ENCODE peak calls at places on chromosomes 12 and 14, in five cellular contexts. T, X, C, I and H are unnamed samples.
A peak's percentile ranks its signal among the peaks of the same experiment; 100 is the strongest.

GRCh38 chr12:52495385-52495784 is 2.3 kb upstream of the KRT6A start:
- ATAC-seq in T (peak; percentile 43), X (peak; percentile 53), C (peak; percentile 20), I (peak; percentile 58), H (no peak)

GRCh38 chr12:92297932-92298681 is 152.5 kb upstream of the BTG1 start:
- ATAC-seq in T (no peak), X (no peak), C (peak; percentile 78), I (no peak), H (peak; percentile 65)

GRCh38 chr14:85248881-85249635 is 280.9 kb upstream of the FLRT2 start:
- ATAC-seq in T (no peak), X (no peak), C (no peak), I (no peak), H (no peak)

GRCh38 chr14:65028937-65029336 is 42.2 kb downstream of the FNTB start:
- ATAC-seq in T (no peak), X (peak; percentile 64), C (no peak), I (no peak), H (no peak)

GRCh38 chr12:115375188-115375991 is 691.4 kb upstream of the TBX3 start:
- ATAC-seq in T (peak; percentile 62), X (peak; percentile 58), C (peak; percentile 78), I (no peak), H (no peak)

GRCh38 chr14:52155656-52156213 is 86.9 kb upstream of the NID2 start:
- ATAC-seq in T (no peak), X (no peak), C (no peak), I (no peak), H (no peak)

GRCh38 chr12:7647071-7647470 is 18.6 kb downstream of the APOBEC1 start:
- ATAC-seq in T (no peak), X (no peak), C (no peak), I (no peak), H (no peak)

GRCh38 chr12:65123435-65124063 is 2.4 kb upstream of the WIF1 start:
- ATAC-seq in T (no peak), X (no peak), C (no peak), I (peak; percentile 47), H (no peak)

GRCh38 chr12:106801167-106801708 is 26.8 kb downstream of the RIC8B start:
- ATAC-seq in T (no peak), X (no peak), C (no peak), I (no peak), H (no peak)

GRCh38 chr12:47216150-47216677 is 136.5 kb upstream of the AMIGO2 start:
- ATAC-seq in T (no peak), X (no peak), C (peak; percentile 89), I (peak; percentile 25), H (peak; percentile 57)

GRCh38 chr12:121524196-121524930 is 56.5 kb downstream of the KDM2B start:
- ATAC-seq in T (no peak), X (no peak), C (no peak), I (no peak), H (no peak)

GRCh38 chr12:92185052-92185451 is 39.4 kb upstream of the BTG1 start:
- ATAC-seq in T (no peak), X (no peak), C (no peak), I (no peak), H (no peak)

GRCh38 chr12:103114296-103115055 is 157.0 kb downstream of the ASCL1 start:
- ATAC-seq in T (no peak), X (no peak), C (no peak), I (no peak), H (no peak)

GRCh38 chr12:48023386-48023785 is 19.1 kb upstream of the COL2A1 start:
- ATAC-seq in T (no peak), X (peak; percentile 39), C (no peak), I (no peak), H (no peak)

GRCh38 chr14:38835874-38836273 is 267.2 kb downstream of the SEC23A start:
- ATAC-seq in T (no peak), X (peak; percentile 11), C (no peak), I (no peak), H (no peak)

GRCh38 chr14:77319416-77319815 is 1.3 kb downstream of the POMT2 start:
- ATAC-seq in T (no peak), X (no peak), C (no peak), I (no peak), H (no peak)

GRCh38 chr12:56461235-56462159 is 6.9 kb upstream of the SPRYD4 start:
- ATAC-seq in T (peak; percentile 74), X (no peak), C (no peak), I (peak; percentile 52), H (no peak)

GRCh38 chr12:111823891-111824290 is 18.1 kb upstream of the MAPKAPK5 start:
- ATAC-seq in T (no peak), X (no peak), C (no peak), I (no peak), H (no peak)

GRCh38 chr12:22746720-22747119 is 121.7 kb downstream of the ETNK1 start:
- ATAC-seq in T (no peak), X (no peak), C (no peak), I (no peak), H (no peak)
- TF ChIP-seq EP300 in T (no peak), X (no peak), C (no peak), I (no peak), H (no peak)

GRCh38 chr12:38906482-38907170 is 1.2 kb upstream of the CPNE8 start:
- ATAC-seq in T (peak; percentile 77), X (peak; percentile 94), C (peak; percentile 90), I (peak; percentile 89), H (peak; percentile 74)
- TF ChIP-seq EP300 in T (peak; percentile 16), X (no peak), C (no peak), I (no peak), H (no peak)

DNA sequence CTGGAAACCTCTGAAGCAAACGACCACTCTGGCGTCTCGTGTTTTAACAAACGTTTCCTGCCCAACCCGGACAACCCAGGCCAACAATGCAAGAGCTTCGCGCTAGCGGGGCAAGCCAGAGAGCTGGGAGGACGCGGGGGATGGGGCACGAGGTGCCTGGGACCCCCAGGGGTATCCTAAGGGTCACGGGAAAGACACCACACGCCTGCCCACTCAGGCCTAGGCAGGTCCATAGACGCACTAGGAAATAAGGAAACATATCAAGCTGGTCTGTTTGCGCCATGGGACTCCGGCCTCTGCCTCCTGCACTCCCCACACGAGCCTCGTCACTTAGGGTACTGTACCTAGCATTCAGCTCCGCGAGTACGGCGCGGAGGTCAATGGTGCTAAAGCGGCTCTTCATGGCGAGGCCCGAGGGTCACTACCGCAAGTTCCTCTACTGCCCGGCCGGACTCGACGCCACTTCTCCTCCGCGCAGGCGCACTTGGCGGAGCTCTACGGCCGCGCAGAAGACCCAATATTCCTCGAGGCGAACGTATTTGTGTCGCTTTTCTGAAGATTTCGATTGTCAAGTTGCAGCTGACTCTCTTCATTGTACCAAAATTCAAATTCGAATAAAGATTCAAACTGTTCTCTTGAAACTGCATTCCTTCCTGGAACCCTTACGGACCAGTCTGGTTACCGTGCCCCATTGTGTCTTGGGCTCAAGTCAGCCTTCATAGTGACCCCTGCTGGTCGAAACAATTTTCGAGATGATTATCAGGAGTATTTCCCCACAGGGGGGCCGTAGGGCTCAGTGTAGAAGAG is at the start of gene NEMF:
- ATAC-seq in T (peak; percentile 95), X (peak; percentile 87), C (peak; percentile 97), I (peak; percentile 88), H (peak; percentile 88)
- TF ChIP-seq EP300 in T (no peak), X (no peak), C (no peak), I (no peak), H (no peak)

GRCh38 chr12:89874146-89874545 is 165.5 kb upstream of the ATP2B1 start:
- ATAC-seq in T (no peak), X (no peak), C (peak; percentile 54), I (no peak), H (no peak)

GRCh38 chr12:89872922-89873630 is 164.4 kb upstream of the ATP2B1 start:
- ATAC-seq in T (no peak), X (no peak), C (no peak), I (no peak), H (no peak)

GRCh38 chr12:89873745-89874144 is 165.1 kb upstream of the ATP2B1 start:
- ATAC-seq in T (no peak), X (no peak), C (peak; percentile 16), I (no peak), H (no peak)

GRCh38 chr12:89875225-89875624 is 166.6 kb upstream of the ATP2B1 start:
- ATAC-seq in T (no peak), X (no peak), C (no peak), I (no peak), H (no peak)

GRCh38 chr12:89870413-89871184 is 162.0 kb upstream of the ATP2B1 start:
- ATAC-seq in T (no peak), X (no peak), C (no peak), I (no peak), H (no peak)
- TF ChIP-seq EP300 in T (no peak), X (no peak), C (no peak), I (no peak), H (no peak)

GRCh38 chr14:22847661-22848341 is 11.4 kb downstream of the MMP14 start:
- ATAC-seq in T (no peak), X (no peak), C (no peak), I (peak; percentile 30), H (no peak)

GRCh38 chr14:22846811-22847307 is 10.5 kb downstream of the MMP14 start:
- ATAC-seq in T (no peak), X (peak; percentile 4), C (no peak), I (no peak), H (no peak)

GRCh38 chr14:22849212-22849819 is 12.9 kb downstream of the MMP14 start:
- ATAC-seq in T (no peak), X (no peak), C (peak; percentile 36), I (no peak), H (peak; percentile 39)

GRCh38 chr14:22845821-22846625 is 9.6 kb downstream of the MMP14 start:
- ATAC-seq in T (no peak), X (no peak), C (no peak), I (no peak), H (no peak)

GRCh38 chr14:22848391-22849164 is 12.2 kb downstream of the MMP14 start:
- ATAC-seq in T (no peak), X (no peak), C (peak; percentile 60), I (no peak), H (peak; percentile 71)
- TF ChIP-seq EP300 in T (no peak), X (no peak), C (no peak), I (no peak), H (no peak)

DNA sequence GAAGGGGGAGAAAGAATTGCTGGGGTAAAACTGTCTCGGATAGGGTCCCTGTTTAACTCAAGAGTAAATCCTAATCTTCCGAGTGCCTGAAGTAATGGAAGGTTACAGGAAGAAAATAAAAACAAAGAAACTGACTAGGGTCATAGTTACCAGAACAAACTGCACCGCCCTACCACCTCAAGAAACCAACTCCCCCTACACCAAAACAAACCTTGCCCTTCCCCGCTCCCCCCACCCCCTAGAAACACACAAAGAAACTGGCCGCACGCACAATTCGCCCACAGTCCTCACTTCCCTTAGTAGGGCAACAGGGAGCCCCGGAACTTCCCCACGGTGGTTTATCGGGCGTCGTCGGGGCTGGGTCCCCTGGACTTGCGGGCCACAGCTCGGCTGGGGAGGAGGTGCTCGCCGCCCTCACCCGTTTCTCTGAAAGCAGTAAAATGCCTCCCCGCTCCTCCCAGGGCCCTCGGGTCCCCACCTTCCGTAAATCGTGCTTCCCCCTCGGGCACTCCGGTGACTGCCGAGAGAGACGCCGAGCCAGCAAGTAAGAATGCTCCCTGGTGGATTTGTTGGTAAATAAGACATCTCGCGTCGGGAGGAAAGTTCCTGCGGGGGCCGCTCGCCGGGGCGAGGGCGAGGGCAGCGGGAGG is 2.4 kb downstream of the SINHCAF start:
- ATAC-seq in T (peak; percentile 27), X (peak; percentile 3), C (peak; percentile 1), I (peak; percentile 11), H (no peak)
- TF ChIP-seq EP300 in T (no peak), X (no peak), C (no peak), I (no peak), H (no peak)